ENCODE peak calls at places on chromosomes 7 and 10, in eight cellular contexts. R, X, M, Y, F, P, Q and C are unnamed samples. For H3K4me1, the result is how much of the 10 kb centered on the place peaks cover.

GRCh38 chr7:28980504-28981281 is 22.6 kb upstream of the TRIL start:
- DNase-seq in Q (no peak), R (no peak), P (no peak), X (no peak), Y (no peak), M (no peak), F (no peak), C (no peak)

GRCh38 chr7:130849604-130850003 is 115.6 kb upstream of the KLF14 start:
- DNase-seq in X (no peak), P (no peak), M (no peak), R (no peak), Q (no peak), Y (no peak), F (no peak), C (no peak)

GRCh38 chr7:80047032-80047431 is 87.6 kb upstream of the GNAI1 start:
- DNase-seq in Q (no peak), F (no peak), P (no peak), R (no peak), M (no peak), X (no peak), Y (no peak), C (no peak)

GRCh38 chr7:20330176-20330796 is 414 bp upstream of the ITGB8 start:
- DNase-seq in M (peak), X (peak), R (peak), Y (peak), Q (peak), F (peak), P (peak), C (peak)

GRCh38 chr7:46461334-46461777 is 540.3 kb upstream of the IGFBP3 start:
- DNase-seq in P (no peak), F (no peak), Q (no peak), Y (no peak), R (no peak), M (no peak), X (no peak), C (no peak)

GRCh38 chr10:44300666-44301649 is 83.9 kb downstream of the CXCL12 start:
- DNase-seq in M (no peak), X (peak), R (peak), F (no peak), Q (no peak), Y (no peak), P (no peak), C (no peak)

GRCh38 chr7:23335621-23336020 is 36.5 kb downstream of the MALSU1 start:
- DNase-seq in R (no peak), P (no peak), F (no peak), Y (no peak), X (no peak), Q (no peak), M (no peak), C (no peak)

GRCh38 chr7:7639421-7639820 is 1.1 kb upstream of the UMAD1 start:
- DNase-seq in Y (no peak), M (no peak), Q (no peak), R (no peak), F (no peak), P (no peak), X (no peak), C (no peak)

GRCh38 chr7:150820148-150820547 is 19.6 kb downstream of the TMEM176A start:
- DNase-seq in R (no peak), M (no peak), Y (no peak), P (no peak), Q (no peak), X (no peak), F (no peak), C (no peak)

GRCh38 chr10:6014241-6014761 is 37.0 kb upstream of the IL15RA start:
- DNase-seq in X (peak), Q (peak), P (peak), R (peak), F (peak), M (no peak), Y (no peak), C (no peak)

GRCh38 chr7:106618480-106618879 is 42.5 kb downstream of the CCDC71L start:
- DNase-seq in R (no peak), Y (no peak), F (no peak), M (no peak), Q (no peak), X (no peak), P (no peak), C (no peak)

GRCh38 chr7:130996841-130997231 is 262.8 kb upstream of the KLF14 start:
- DNase-seq in P (no peak), R (no peak), X (peak), Y (no peak), F (no peak), Q (no peak), M (peak), C (no peak)

GRCh38 chr10:97517778-97518561 is 19.2 kb downstream of the UBTD1 start:
- DNase-seq in Q (no peak), X (no peak), M (peak), R (no peak), P (no peak), Y (no peak), F (no peak), C (no peak)
- TF ChIP-seq POLR2A in Q (no peak), X (no peak), M (no peak), R (no peak), P (no peak), Y (no peak), F (no peak), C (no peak)

GRCh38 chr10:77890097-77890496 is 36.5 kb downstream of the DLG5 start:
- DNase-seq in Q (no peak), X (no peak), P (no peak), R (no peak), Y (no peak), M (no peak), F (no peak), C (no peak)

GRCh38 chr10:77889277-77889903 is 37.2 kb downstream of the DLG5 start:
- DNase-seq in F (no peak), X (peak), M (no peak), P (peak), Q (no peak), Y (no peak), R (no peak), C (no peak)

GRCh38 chr10:77886795-77887355 is 39.7 kb downstream of the DLG5 start:
- DNase-seq in Y (no peak), F (no peak), P (no peak), R (no peak), M (no peak), Q (no peak), X (no peak), C (no peak)

GRCh38 chr10:77887631-77888355 is 38.8 kb downstream of the DLG5 start:
- DNase-seq in Q (no peak), F (no peak), P (no peak), Y (no peak), M (no peak), R (no peak), X (no peak), C (no peak)

DNA sequence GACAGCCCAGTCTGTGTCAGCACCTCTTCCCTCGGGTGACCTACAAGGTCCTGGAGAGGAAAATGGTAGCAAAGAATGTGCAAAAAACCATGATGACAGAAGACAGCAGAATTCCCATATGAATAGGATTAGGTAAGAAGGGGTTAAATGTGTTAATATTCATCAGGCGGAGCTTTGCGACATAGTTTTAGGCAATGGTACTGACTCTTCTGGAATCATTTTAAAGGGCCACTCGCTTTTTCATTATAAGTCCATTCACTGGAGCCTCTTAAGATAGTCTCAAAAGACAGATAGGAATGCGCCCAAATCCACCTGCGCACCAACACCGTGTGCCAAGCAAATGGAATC is 38.2 kb downstream of the DLG5 start:
- DNase-seq in F (no peak), Y (no peak), P (no peak), X (no peak), M (no peak), R (no peak), Q (no peak), C (no peak)
- H3K4me1 ChIP-seq in F (under half), Y (under half), P (under half), X (half or more), M (under half), R (under half), Q (under half), C (half or more)

DNA sequence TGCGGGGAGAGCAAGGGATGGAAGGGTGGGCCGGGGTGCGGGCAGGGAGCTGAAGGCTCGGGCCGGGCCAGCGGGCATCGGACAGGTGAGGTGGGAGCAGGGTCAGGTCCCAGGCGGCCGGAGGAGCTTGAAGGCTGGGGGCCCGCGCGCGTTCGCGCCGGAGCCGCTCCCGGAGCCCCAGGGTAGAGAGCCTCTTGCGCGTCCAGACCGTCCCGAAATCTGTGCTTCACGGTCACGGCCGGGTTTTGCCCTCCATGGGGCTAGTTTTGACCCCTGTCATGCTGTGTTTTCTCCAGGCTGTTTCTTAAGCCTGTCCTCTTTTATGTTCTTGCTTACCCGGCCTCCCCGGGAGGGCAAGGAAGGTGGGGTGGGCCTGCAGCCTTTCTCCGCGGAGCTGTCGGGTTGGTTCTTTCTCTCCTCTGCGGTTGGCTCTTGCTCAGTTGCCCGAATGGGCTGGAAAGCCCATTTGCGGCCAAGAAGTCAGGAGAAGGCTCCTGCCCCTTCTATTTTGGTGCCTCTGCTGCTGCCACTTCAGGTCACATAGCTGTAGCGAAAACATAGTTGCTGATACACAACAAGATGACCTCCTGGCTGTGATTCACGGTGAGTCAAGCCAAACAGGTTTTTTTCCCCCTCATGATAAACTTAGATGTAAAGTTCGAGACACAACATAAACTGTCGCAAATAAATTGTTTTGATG is 650 bp downstream of the UBE2D1 start:
- DNase-seq in Q (no peak), R (peak), X (peak), M (no peak), P (peak), Y (peak), F (peak), C (peak)
- TF ChIP-seq POLR2A in Q (no peak), R (no peak), X (no peak), M (no peak), P (peak), Y (no peak), F (no peak), C (no peak)

DNA sequence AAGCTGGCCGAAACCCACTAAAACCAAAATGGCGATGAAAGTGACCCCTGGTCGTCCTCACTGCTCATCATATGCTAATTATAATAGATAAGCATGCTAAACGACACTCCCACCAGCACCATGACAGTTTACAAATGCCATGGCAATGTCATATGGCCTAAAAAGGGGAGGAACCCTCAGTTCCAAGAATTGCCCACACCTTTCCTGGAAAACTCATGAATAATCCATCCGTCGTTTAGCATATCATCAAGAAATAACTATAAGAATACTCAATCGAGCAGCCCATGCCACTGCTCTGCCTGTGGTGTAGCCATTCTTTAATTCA is 422.0 kb downstream of the CALN1 start:
- DNase-seq in R (no peak), F (no peak), M (no peak), X (no peak), Q (no peak), P (no peak), Y (no peak), C (no peak)
- H3K4me1 ChIP-seq in R (under half), F (under half), M (under half), X (under half), Q (under half), P (under half), Y (under half), C (under half)

GRCh38 chr7:100675581-100676350 is 2.2 kb downstream of the GNB2 start:
- DNase-seq in R (no peak), F (peak), Y (peak), P (peak), M (peak), Q (peak), X (peak), C (peak)
- TF ChIP-seq POLR2A in R (no peak), F (no peak), Y (no peak), P (peak), M (no peak), Q (peak), X (no peak), C (no peak)

DNA sequence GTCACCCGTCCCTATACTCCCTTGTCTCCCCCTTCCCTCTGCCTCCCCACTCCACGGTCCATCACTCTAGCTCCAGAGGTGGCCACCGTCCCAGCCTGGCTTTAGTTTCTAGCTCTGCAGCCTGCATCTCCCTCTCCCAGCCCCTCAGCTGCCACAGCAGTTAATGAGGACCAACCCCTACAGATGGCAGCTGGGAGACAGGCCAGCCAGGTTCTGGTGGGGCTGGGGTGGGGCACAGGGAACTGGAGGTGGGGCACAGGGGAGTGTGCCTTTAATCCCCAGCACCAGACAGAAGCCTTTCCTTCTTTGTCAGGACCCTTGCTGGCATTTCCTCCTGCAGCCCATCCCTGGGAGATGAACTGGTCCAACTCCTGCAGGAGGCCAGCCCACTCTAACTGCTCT is 21.1 kb downstream of the UNC5B start:
- DNase-seq in F (no peak), Y (no peak), Q (no peak), M (no peak), X (no peak), R (no peak), P (no peak), C (no peak)
- H3K4me1 ChIP-seq in F (under half), Y (under half), Q (under half), M (half or more), X (half or more), R (under half), P (half or more), C (half or more)

DNA sequence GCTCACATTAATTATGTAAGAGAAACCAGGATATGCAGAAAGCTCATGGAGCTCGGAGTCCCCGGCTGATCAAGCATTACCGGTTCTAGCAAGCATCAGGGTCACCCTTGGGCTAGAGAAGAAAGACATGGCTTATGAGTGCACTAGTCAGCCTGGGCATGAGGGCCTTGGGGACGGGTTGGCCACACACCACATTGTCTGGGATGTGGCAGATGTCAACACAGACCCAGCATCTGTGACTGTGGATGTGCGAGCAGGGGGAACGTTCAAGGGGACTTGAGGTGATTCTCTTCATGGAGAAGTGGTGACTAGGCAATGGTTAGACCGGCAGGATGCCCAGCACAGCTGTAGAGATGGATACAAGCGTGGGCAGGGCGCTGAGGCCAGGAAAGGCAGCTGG is 13.7 kb downstream of the ZMIZ2 start:
- DNase-seq in M (no peak), Y (no peak), R (no peak), X (no peak), F (no peak), Q (no peak), P (no peak), C (no peak)
- TF ChIP-seq POLR2A in M (no peak), Y (no peak), R (no peak), X (no peak), F (no peak), Q (no peak), P (no peak), C (no peak)

GRCh38 chr7:1041471-1042160 is 2.7 kb upstream of the GPR146 start:
- DNase-seq in P (no peak), Q (no peak), F (no peak), X (no peak), Y (no peak), M (peak), R (no peak), C (no peak)

GRCh38 chr7:1044189-1045037 is at the start of gene GPR146:
- DNase-seq in X (peak), F (peak), M (peak), Y (peak), R (peak), P (peak), Q (peak), C (peak)

GRCh38 chr7:1040790-1041189 is 3.6 kb upstream of the GPR146 start:
- DNase-seq in R (no peak), X (no peak), Y (no peak), Q (no peak), F (peak), P (no peak), M (peak), C (no peak)

GRCh38 chr7:1043552-1044188 is 676 bp upstream of the GPR146 start:
- DNase-seq in Y (no peak), M (peak), X (no peak), Q (no peak), P (no peak), F (no peak), R (no peak), C (no peak)

GRCh38 chr7:1042161-1042833 is 2.0 kb upstream of the GPR146 start:
- DNase-seq in R (no peak), F (no peak), M (peak), Y (no peak), P (no peak), Q (no peak), X (peak), C (no peak)
- H3K4me1 ChIP-seq in R (under half), F (under half), M (half or more), Y (under half), P (under half), Q (under half), X (half or more), C (half or more)